ENCODE peak calls at places on chromosomes 4 and X, in six cellular contexts. Q is occipital lobe, Z is left lung, W is NCI-H460, U is NCI-H69, A is cardiac septum. I is an unnamed sample.

GRCh38 chr4:142579483-142579882 is 266.6 kb downstream of the INPP4B start:
- DNase-seq in U (peak; percentile 13), A (no peak), Z (no peak), Q (no peak), W (no peak), I (no peak)

GRCh38 chr4:8917321-8917811 is 45.7 kb upstream of the HMX1 start:
- DNase-seq in A (peak; percentile 66), U (no peak), W (no peak), Z (peak; percentile 39), Q (no peak), I (no peak)

GRCh38 chr4:125013891-125014290 is 300.9 kb upstream of the FAT4 start:
- DNase-seq in Z (no peak), W (no peak), U (peak; percentile 5), A (no peak), Q (no peak), I (no peak)

GRCh38 chrX:24148535-24149345 is 789 bp upstream of the ZFX start:
- DNase-seq in A (no peak), W (no peak), Q (no peak), Z (no peak), U (peak; percentile 55), I (peak; percentile 57)

GRCh38 chr4:114659386-114660008 is 60.9 kb downstream of the UGT8 start:
- DNase-seq in U (peak; percentile 84), A (no peak), Z (no peak), Q (peak; percentile 57), W (peak; percentile 64), I (peak; percentile 78)

GRCh38 chr4:99857302-99857701 is 36.9 kb downstream of the LAMTOR3 start:
- DNase-seq in Z (no peak), W (no peak), Q (no peak), A (no peak), U (no peak), I (no peak)

GRCh38 chrX:113545040-113545439 is 704.4 kb upstream of the AMOT start:
- DNase-seq in U (no peak), Z (no peak), W (no peak), Q (no peak), A (no peak), I (no peak)

GRCh38 chr4:77194989-77195388 is 38.0 kb downstream of the CCNG2 start:
- DNase-seq in Q (no peak), Z (no peak), U (no peak), W (no peak), A (no peak), I (peak; percentile 82)

GRCh38 chr4:146439437-146439836 is 82.3 kb downstream of the SLC10A7 start:
- DNase-seq in W (no peak), Z (no peak), A (no peak), Q (no peak), U (no peak), I (no peak)

GRCh38 chr4:113540859-113541258 is 220.7 kb downstream of the CAMK2D start:
- DNase-seq in Z (no peak), Q (no peak), A (no peak), W (no peak), U (peak; percentile 33), I (peak; percentile 72)

GRCh38 chr4:110663206-110663605 is 40.3 kb upstream of the PITX2 start:
- DNase-seq in U (no peak), W (no peak), Z (no peak), A (no peak), Q (no peak), I (no peak)

GRCh38 chrX:50865311-50865710 is 45.2 kb upstream of the BMP15 start:
- DNase-seq in Q (no peak), W (no peak), U (no peak), A (no peak), Z (no peak), I (no peak)

GRCh38 chr4:92182736-92183407 is 120.9 kb upstream of the GRID2 start:
- DNase-seq in Q (no peak), U (no peak), A (no peak), Z (peak; percentile 49), W (no peak), I (no peak)

GRCh38 chrX:103729015-103729414 is 18.3 kb downstream of the TMEM31 start:
- DNase-seq in Q (no peak), Z (no peak), U (no peak), A (peak; percentile 68), W (no peak), I (no peak)

GRCh38 chr4:38145033-38145673 is 185.0 kb downstream of the PTTG2 start:
- DNase-seq in Q (no peak), Z (no peak), A (no peak), U (no peak), W (no peak), I (no peak)

GRCh38 chr4:2291705-2292651 is 30.1 kb upstream of the MXD4 start:
- DNase-seq in U (no peak), A (no peak), W (no peak), Q (no peak), Z (peak; percentile 63), I (no peak)